ENCODE peak calls at places on chromosomes 4 and X, in five cellular contexts. V is choroid plexus epithelial cell; J is NB4; X is activated T-helper 9 cell treated with anti-CD3 and anti-CD28 coated beads, Interleukin-2, amount 50 U/mL, for 16 hours; R is NCI-H2171. Q is an unnamed sample.

GRCh38 chr4:84167579-84167978 is 331.5 kb downstream of the NKX6-1 start:
- DNase-seq in V (no peak), J (no peak), X (no peak), R (no peak), Q (no peak)

GRCh38 chr4:82998898-82999297 is 11.7 kb downstream of the LIN54 start:
- DNase-seq in J (peak; percentile 36), R (no peak), X (no peak), V (no peak), Q (no peak)

GRCh38 chrX:23383411-23383810 is 48.8 kb downstream of the PTCHD1 start:
- DNase-seq in V (peak; percentile 53), J (no peak), X (no peak), R (no peak), Q (peak; percentile 70)

GRCh38 chrX:4560192-4560591 is 846.7 kb upstream of the PRKX start:
- DNase-seq in J (no peak), R (no peak), X (no peak), V (no peak), Q (no peak)

GRCh38 chr4:144658908-144659307 is 13.0 kb downstream of the HHIP start:
- DNase-seq in R (no peak), X (no peak), V (peak; percentile 23), J (no peak), Q (peak; percentile 69)

GRCh38 chr4:107939307-107939706 is 8.0 kb downstream of the CYP2U1 start:
- DNase-seq in R (no peak), J (no peak), X (no peak), V (peak; percentile 22), Q (peak; percentile 57)

GRCh38 chr4:158863296-158863695 is 94.5 kb downstream of the FNIP2 start:
- DNase-seq in J (no peak), X (no peak), R (no peak), V (no peak), Q (no peak)

GRCh38 chr4:105551968-105552746 is at the start of gene ARHGEF38:
- DNase-seq in R (no peak), X (no peak), J (no peak), V (peak; percentile 55), Q (peak; percentile 45)

GRCh38 chrX:18428006-18428405 is 2.6 kb downstream of the CDKL5 start:
- DNase-seq in V (no peak), X (no peak), R (no peak), J (no peak), Q (no peak)

GRCh38 chr4:3047464-3048286 is 26.7 kb downstream of the HTT-AS start:
- DNase-seq in J (peak; percentile 77), R (no peak), X (peak; percentile 53), V (peak; percentile 67), Q (peak; percentile 36)

GRCh38 chrX:112520124-112520523 is 159.6 kb downstream of the LHFPL1 start:
- DNase-seq in V (no peak), X (no peak), J (no peak), R (no peak), Q (no peak)